ENCODE peak calls at places on chromosomes 2 and 18, in nine cellular contexts. Q is brain microvascular endothelial cell, A is mucosa of descending colon, X is right atrium auricular region, M is astrocyte of the spinal cord, Y is endothelial cell of umbilical vein, I is upper lobe of right lung, O is BJ, E is cardiac muscle cell. W is an unnamed sample.

GRCh38 chr2:28765316-28765715 is 13.7 kb downstream of the PPP1CB start:
- DNase-seq in Q (peak; percentile 16), A (no peak), X (no peak), M (no peak), Y (no peak), I (no peak), O (no peak), E (no peak), W (no peak)

GRCh38 chr2:181054843-181055242 is 74.4 kb downstream of the UBE2E3 start:
- DNase-seq in Q (peak; percentile 36), A (no peak), X (no peak), M (no peak), Y (no peak), I (no peak), O (no peak), E (peak; percentile 17), W (no peak)

GRCh38 chr2:85248741-85249524 is 78.9 kb downstream of the TGOLN2 start:
- DNase-seq in Q (peak; percentile 63), A (no peak), X (no peak), M (peak; percentile 82), Y (peak; percentile 72), I (no peak), O (peak; percentile 94), E (peak; percentile 96), W (no peak)

GRCh38 chr18:55925772-55926171 is 337.8 kb upstream of the TCF4 start:
- DNase-seq in Q (no peak), A (no peak), X (no peak), M (no peak), Y (no peak), I (no peak), O (peak; percentile 23), E (no peak), W (no peak)

GRCh38 chr2:99879481-99879880 is 262.9 kb downstream of the AFF3 start:
- DNase-seq in Q (no peak), A (no peak), X (no peak), M (peak; percentile 49), Y (peak; percentile 73), I (no peak), O (no peak), E (peak; percentile 11), W (no peak)

GRCh38 chr2:174247474-174248186 is 702 bp downstream of the OLA1 start:
- DNase-seq in Q (peak; percentile 5), A (no peak), X (no peak), M (peak; percentile 28), Y (peak; percentile 11), I (no peak), O (no peak), E (peak; percentile 19), W (no peak)

GRCh38 chr2:130728549-130729310 is at the start of gene GPR148:
- DNase-seq in Q (no peak), A (no peak), X (no peak), M (no peak), Y (no peak), I (no peak), O (no peak), E (no peak), W (no peak)

GRCh38 chr2:18500333-18500732 is 60.1 kb downstream of the RDH14 start:
- DNase-seq in Q (peak; percentile 85), A (no peak), X (no peak), M (peak; percentile 64), Y (no peak), I (no peak), O (no peak), E (peak; percentile 97), W (no peak)

GRCh38 chr2:3674446-3674845 is 16.4 kb downstream of the ALLC start:
- DNase-seq in Q (no peak), A (no peak), X (no peak), M (no peak), Y (no peak), I (peak; percentile 31), O (no peak), E (no peak), W (peak; percentile 39)

GRCh38 chr18:42801706-42802105 is 313.8 kb downstream of the RIT2 start:
- DNase-seq in Q (no peak), A (no peak), X (no peak), M (peak; percentile 19), Y (no peak), I (no peak), O (no peak), E (peak; percentile 63), W (no peak)

GRCh38 chr2:158723921-158724802 is 71.0 kb upstream of the DAPL1 start:
- DNase-seq in Q (no peak), A (no peak), X (no peak), M (no peak), Y (no peak), I (no peak), O (no peak), E (no peak), W (no peak)

GRCh38 chr2:213475433-213475832 is 191.2 kb downstream of the SPAG16 start:
- DNase-seq in Q (no peak), A (no peak), X (no peak), M (no peak), Y (no peak), I (no peak), O (no peak), E (peak; percentile 0), W (no peak)

GRCh38 chr2:220962556-220962955 is 609.5 kb downstream of the EPHA4 start:
- DNase-seq in Q (peak; percentile 52), A (no peak), X (no peak), M (peak; percentile 42), Y (no peak), I (no peak), O (no peak), E (peak; percentile 32), W (no peak)

GRCh38 chr2:203688798-203689197 is 17.6 kb upstream of the CD28 start:
- DNase-seq in Q (peak; percentile 71), A (no peak), X (no peak), M (peak; percentile 50), Y (no peak), I (no peak), O (peak; percentile 84), E (peak; percentile 90), W (no peak)

GRCh38 chr2:126658910-126659613 is 3.1 kb downstream of the GYPC start:
- DNase-seq in Q (peak; percentile 56), A (peak; percentile 86), X (peak; percentile 92), M (peak; percentile 37), Y (no peak), I (peak; percentile 77), O (no peak), E (peak; percentile 88), W (no peak)

GRCh38 chr18:12890964-12891363 is 6.9 kb upstream of the PTPN2 start:
- DNase-seq in Q (no peak), A (no peak), X (no peak), M (no peak), Y (no peak), I (no peak), O (no peak), E (no peak), W (no peak)

GRCh38 chr18:12890500-12890899 is 6.5 kb upstream of the PTPN2 start:
- DNase-seq in Q (no peak), A (no peak), X (no peak), M (no peak), Y (no peak), I (no peak), O (no peak), E (no peak), W (no peak)

GRCh38 chr18:12891561-12891960 is 7.5 kb upstream of the PTPN2 start:
- DNase-seq in Q (no peak), A (no peak), X (no peak), M (no peak), Y (no peak), I (no peak), O (no peak), E (no peak), W (no peak)

GRCh38 chr18:12895016-12895415 is 11.0 kb upstream of the PTPN2 start:
- DNase-seq in Q (no peak), A (no peak), X (no peak), M (no peak), Y (no peak), I (no peak), O (no peak), E (no peak), W (no peak)
- TF ChIP-seq CTCF in Q (no peak), A (no peak), X (no peak), M (no peak), Y (no peak), I (no peak), O (no peak), E (no peak), W (no peak)

DNA sequence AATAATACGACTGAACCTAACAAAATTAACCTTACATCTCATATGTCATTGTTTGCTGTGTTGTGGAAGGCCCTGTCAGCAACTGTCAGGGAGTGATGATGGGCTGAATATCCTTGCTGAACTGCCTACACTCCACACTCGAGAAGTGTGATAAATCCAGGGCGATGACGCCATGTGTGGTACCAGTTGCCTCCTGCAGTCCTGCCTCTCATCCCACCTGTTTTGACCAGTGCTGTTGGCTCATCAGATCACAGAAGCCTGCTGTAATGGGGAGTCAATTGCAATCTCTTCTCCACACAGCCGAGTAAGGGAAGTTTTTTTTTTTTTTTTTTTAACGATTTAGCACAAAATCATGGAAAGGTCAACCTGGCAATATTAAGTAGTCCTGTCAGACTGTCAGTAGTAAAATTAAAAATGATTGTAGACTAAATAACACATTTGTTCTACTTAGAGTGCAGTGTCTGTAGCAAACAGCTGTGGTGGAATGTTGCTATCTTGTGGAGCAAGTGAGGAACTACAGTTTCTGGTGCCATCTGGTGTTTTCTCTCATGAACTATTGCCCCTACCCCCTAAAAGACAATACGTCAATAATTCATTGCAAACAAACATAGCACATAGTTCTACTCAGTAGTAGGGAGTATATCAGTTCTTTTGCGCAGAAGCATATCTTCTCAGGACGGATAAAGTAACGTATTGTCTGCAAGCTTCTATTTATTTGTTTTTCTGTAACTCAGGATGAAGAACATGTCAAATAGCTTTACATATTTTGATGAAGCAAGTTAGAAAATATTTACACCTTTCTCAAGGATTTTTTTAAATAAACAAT is 347.6 kb downstream of the CTNNA2 start:
- DNase-seq in Q (no peak), A (no peak), X (no peak), M (peak; percentile 32), Y (no peak), I (no peak), O (peak; percentile 1), E (no peak), W (no peak)
- TF ChIP-seq CTCF in Q (peak; percentile 76), A (no peak), X (no peak), M (peak; percentile 75), Y (no peak), I (peak; percentile 33), O (peak; percentile 67), E (no peak), W (peak; percentile 80)

GRCh38 chr2:47653909-47654789 is 128.8 kb upstream of the MSH6 start:
- DNase-seq in Q (peak; percentile 8), A (no peak), X (no peak), M (no peak), Y (no peak), I (peak; percentile 32), O (no peak), E (peak; percentile 74), W (no peak)
- TF ChIP-seq CTCF in Q (peak; percentile 74), A (no peak), X (no peak), M (peak; percentile 52), Y (peak; percentile 50), I (peak; percentile 14), O (peak; percentile 13), E (peak; percentile 72), W (peak; percentile 70)

DNA sequence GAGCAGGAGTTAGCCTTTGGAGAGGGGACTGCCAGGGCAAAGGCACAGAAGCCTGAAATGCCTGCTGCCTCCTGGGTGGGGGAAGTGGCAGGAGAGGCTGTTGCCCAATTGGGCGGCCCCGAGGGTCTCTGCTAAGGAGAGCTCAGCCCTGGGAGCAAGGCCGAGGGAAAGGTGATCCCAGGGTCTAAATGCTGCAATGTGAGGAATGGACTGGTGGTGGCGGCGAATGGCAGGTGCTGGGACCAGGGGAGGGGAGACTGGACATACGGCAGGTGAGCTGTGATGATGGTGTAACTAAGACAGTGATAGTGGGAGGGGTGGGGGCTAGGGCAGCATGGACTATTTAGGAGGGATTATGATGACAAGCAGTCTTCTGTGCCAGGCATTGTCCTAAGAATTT is 104.0 kb downstream of the DYSF start:
- DNase-seq in Q (no peak), A (peak; percentile 7), X (no peak), M (no peak), Y (no peak), I (no peak), O (no peak), E (no peak), W (no peak)
- TF ChIP-seq CTCF in Q (peak; percentile 1), A (no peak), X (no peak), M (no peak), Y (no peak), I (no peak), O (no peak), E (no peak), W (no peak)